ENCODE peak calls at places on chromosomes 6 and 20, in four cellular contexts. I, J, U and F are unnamed samples. For H3K4me1, the result is how much of the 10 kb centered on the place peaks cover.

GRCh38 chr20:433300-433975 is 25.3 kb downstream of the RBCK1 start:
- DNase-seq in I (no peak), J (no peak), U (no peak), F (no peak)

GRCh38 chr6:135909737-135910387 is 58.4 kb downstream of the PDE7B start:
- DNase-seq in I (peak), J (peak), U (peak), F (peak)

GRCh38 chr6:100574836-100575235 is 110.1 kb upstream of the SIM1 start:
- DNase-seq in I (no peak), J (no peak), U (no peak), F (no peak)

GRCh38 chr6:155100087-155100486 is 105.0 kb downstream of the TIAM2 start:
- DNase-seq in I (no peak), J (no peak), U (no peak), F (no peak)

GRCh38 chr6:33144373-33144772 is 47.9 kb downstream of the COL11A2 start:
- DNase-seq in I (no peak), J (no peak), U (no peak), F (no peak)

GRCh38 chr20:46990017-46990810 is 95.6 kb downstream of the EYA2 start:
- DNase-seq in I (no peak), J (no peak), U (no peak), F (peak)

GRCh38 chr6:16230953-16231352 is 7.4 kb upstream of the GMPR start:
- DNase-seq in I (no peak), J (no peak), U (no peak), F (no peak)

GRCh38 chr20:46307139-46307998 is 929 bp downstream of the CDH22 start:
- DNase-seq in I (peak), J (no peak), U (peak), F (peak)

GRCh38 chr6:21598662-21599061 is 5.1 kb downstream of the SOX4 start:
- DNase-seq in I (no peak), J (no peak), U (no peak), F (no peak)

GRCh38 chr20:45919536-45919933 is 7.6 kb upstream of the PLTP start:
- DNase-seq in I (no peak), J (no peak), U (no peak), F (no peak)

GRCh38 chr20:34907616-34908469 is 31.4 kb downstream of the ACSS2 start:
- DNase-seq in I (peak), J (peak), U (peak), F (peak)

GRCh38 chr6:106626485-106626884 is 2.8 kb downstream of the RTN4IP1 start:
- DNase-seq in I (no peak), J (no peak), U (no peak), F (no peak)

GRCh38 chr6:116543149-116543548 is 2.3 kb downstream of the TRAPPC3L start:
- DNase-seq in I (no peak), J (no peak), U (no peak), F (no peak)

GRCh38 chr6:29568021-29568420 is 8.5 kb upstream of the UBD start:
- DNase-seq in I (no peak), J (no peak), U (no peak), F (no peak)

GRCh38 chr6:35148167-35148741 is 7.1 kb upstream of the TCP11 start:
- DNase-seq in I (no peak), J (no peak), U (no peak), F (no peak)

GRCh38 chr6:101000334-101000733 is 119.2 kb upstream of the ASCC3 start:
- DNase-seq in I (no peak), J (no peak), U (no peak), F (no peak)

GRCh38 chr6:158174514-158174913 is 6.4 kb downstream of the GTF2H5 start:
- DNase-seq in I (peak), J (no peak), U (no peak), F (no peak)

GRCh38 chr20:5863040-5863811 is 87.1 kb downstream of the TRMT6 start:
- DNase-seq in I (no peak), J (no peak), U (no peak), F (no peak)

GRCh38 chr6:6798430-6798829 is 209.9 kb downstream of the LY86 start:
- DNase-seq in I (no peak), J (no peak), U (no peak), F (no peak)

GRCh38 chr6:36380166-36380565 is 7.3 kb downstream of the ETV7 start:
- DNase-seq in I (no peak), J (no peak), U (no peak), F (no peak)

GRCh38 chr6:74551896-74552295 is 654.0 kb downstream of the COL12A1 start:
- DNase-seq in I (no peak), J (no peak), U (no peak), F (no peak)

GRCh38 chr6:90764001-90764400 is 177.1 kb upstream of the MAP3K7 start:
- DNase-seq in I (no peak), J (no peak), U (no peak), F (no peak)

GRCh38 chr6:111844921-111845320 is 28.3 kb downstream of the FYN start:
- DNase-seq in I (no peak), J (no peak), U (peak), F (no peak)

GRCh38 chr6:98833101-98834059 is 994 bp upstream of the POU3F2 start:
- DNase-seq in I (peak), J (no peak), U (no peak), F (no peak)

GRCh38 chr6:146543940-146544661 is 468 bp downstream of the RAB32 start:
- DNase-seq in I (no peak), J (no peak), U (peak), F (peak)

GRCh38 chr6:162056745-162057144 is 670.8 kb downstream of the PRKN start:
- DNase-seq in I (no peak), J (no peak), U (peak), F (no peak)

GRCh38 chr20:6074145-6074561 is 20.3 kb upstream of the LRRN4 start:
- DNase-seq in I (peak), J (no peak), U (peak), F (no peak)

GRCh38 chr20:35883778-35884540 is 70.3 kb downstream of the SCAND1 start:
- DNase-seq in I (peak), J (peak), U (peak), F (peak)

GRCh38 chr20:24995741-24996448 is 3.3 kb upstream of the APMAP start:
- DNase-seq in I (no peak), J (no peak), U (no peak), F (no peak)

GRCh38 chr20:34922654-34923381 is 32.8 kb downstream of the GSS start:
- DNase-seq in I (no peak), J (no peak), U (peak), F (no peak)

GRCh38 chr6:34295721-34296120 is 46.9 kb upstream of the SMIM29 start:
- DNase-seq in I (no peak), J (no peak), U (no peak), F (no peak)

GRCh38 chr6:157150076-157150475 is 173.2 kb downstream of the TMEM242 start:
- DNase-seq in I (no peak), J (no peak), U (no peak), F (no peak)

GRCh38 chr20:25230177-25230831 is 17.6 kb upstream of the PYGB start:
- DNase-seq in I (no peak), J (no peak), U (no peak), F (no peak)

GRCh38 chr6:111776236-111777189 is 96.7 kb downstream of the FYN start:
- DNase-seq in I (no peak), J (no peak), U (no peak), F (no peak)

DNA sequence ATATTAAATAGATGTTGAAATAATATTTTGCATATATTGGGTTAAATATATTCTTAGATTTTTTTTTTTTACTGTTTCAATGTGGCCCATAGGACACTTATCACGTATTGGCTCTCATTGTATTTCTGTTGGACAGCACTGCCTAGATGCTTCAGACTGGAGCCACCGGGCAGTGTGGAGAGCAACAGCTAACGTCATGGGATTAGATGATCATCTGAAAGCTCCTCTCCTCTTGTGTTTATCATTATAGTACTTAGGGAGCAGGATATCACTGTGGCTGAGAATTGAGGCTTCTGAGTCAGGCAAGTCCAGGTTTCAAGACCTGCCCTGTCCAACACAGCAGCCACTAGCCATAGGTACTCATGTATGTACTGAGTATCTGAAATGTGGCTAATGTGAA is 87.4 kb downstream of the ZHX3 start:
- DNase-seq in I (no peak), J (no peak), U (no peak), F (no peak)
- H3K4me1 ChIP-seq in I (under half), J (under half), U (under half), F (under half)

DNA sequence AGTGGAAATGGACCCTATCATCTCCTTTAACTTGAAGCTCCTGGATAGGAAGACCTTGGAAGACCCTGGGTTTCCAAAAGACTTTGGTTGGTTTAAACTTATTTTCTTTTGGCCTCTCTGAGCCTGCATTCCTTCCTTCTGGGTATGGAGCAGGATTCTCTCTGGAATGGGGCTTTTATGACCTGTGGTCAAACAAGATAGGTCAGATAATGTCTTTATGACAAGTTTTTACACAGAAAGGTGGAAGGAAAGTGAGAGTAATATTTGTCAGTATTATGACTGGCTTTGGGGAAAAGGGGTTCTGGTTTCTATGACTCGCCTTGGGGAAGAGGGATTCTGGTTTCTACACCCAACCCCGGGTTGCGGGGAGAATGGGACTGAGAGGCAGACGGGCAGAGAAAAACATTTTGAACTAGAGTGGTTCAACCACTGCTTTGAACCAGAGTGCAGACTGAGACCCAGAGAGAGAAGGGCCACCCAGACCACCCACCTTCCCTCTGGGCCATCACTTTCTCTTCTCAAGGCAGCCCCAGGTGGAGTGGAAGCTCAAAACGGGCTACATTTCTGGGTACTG is 37.6 kb upstream of the KCNK5 start:
- DNase-seq in I (no peak), J (no peak), U (no peak), F (no peak)
- TF ChIP-seq ELF1 in I (no peak), J (no peak), U (no peak), F (no peak)

DNA sequence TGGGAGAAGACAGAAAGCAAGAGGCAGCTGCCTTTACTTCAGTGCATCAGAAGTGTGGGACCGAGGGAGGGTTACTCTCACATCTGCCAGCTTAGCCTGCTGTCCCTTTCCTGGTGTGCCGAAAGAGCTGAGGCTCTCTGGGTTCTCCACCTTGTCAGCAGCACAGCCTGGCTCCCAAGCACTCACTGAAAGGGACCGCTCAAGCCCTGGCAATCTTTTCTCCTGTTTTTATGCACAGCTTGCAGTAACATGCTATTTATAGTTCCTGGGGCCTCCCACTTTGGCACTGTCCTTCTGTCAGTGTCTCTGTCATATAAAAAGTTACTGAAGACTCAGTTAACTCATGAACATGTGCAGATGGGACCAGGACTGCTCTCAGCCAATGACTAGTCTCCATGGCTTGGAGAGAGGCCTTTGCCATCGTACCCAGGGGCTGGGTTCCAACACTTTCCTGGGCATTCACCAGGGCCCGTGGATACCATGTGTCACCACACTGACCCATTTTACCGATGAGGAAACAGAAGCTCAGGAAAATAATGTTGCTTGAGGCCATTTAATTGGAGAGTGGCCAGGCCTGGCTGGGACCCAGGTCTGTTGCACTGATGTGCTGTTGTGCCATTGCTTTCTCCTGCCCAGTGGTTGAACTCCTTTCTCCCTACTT is 46.2 kb downstream of the PANK2 start:
- DNase-seq in I (no peak), J (no peak), U (no peak), F (no peak)
- H3K4me1 ChIP-seq in I (under half), J (under half), U (under half), F (under half)

GRCh38 chr6:163496205-163496604 is 81.7 kb downstream of the QKI start:
- DNase-seq in I (no peak), J (no peak), U (no peak), F (no peak)

GRCh38 chr6:163489584-163489983 is 75.1 kb downstream of the QKI start:
- DNase-seq in I (no peak), J (no peak), U (no peak), F (no peak)

GRCh38 chr6:163494279-163494727 is 79.8 kb downstream of the QKI start:
- DNase-seq in I (no peak), J (peak), U (no peak), F (no peak)

GRCh38 chr6:163491901-163492300 is 77.4 kb downstream of the QKI start:
- DNase-seq in I (no peak), J (no peak), U (no peak), F (no peak)

GRCh38 chr6:163490826-163491577 is 76.5 kb downstream of the QKI start:
- DNase-seq in I (no peak), J (no peak), U (no peak), F (no peak)
- TF ChIP-seq ELF1 in I (no peak), J (no peak), U (no peak), F (no peak)

GRCh38 chr20:21515300-21516179 is 1.7 kb upstream of the NKX2-2 start:
- DNase-seq in I (peak), J (no peak), U (no peak), F (no peak)
- H3K4me1 ChIP-seq in I (under half), J (under half), U (under half), F (under half)

GRCh38 chr6:10425973-10426780 is 11.3 kb upstream of the TFAP2A start:
- DNase-seq in I (peak), J (no peak), U (peak), F (no peak)
- TF ChIP-seq ELF1 in I (no peak), J (no peak), U (peak), F (no peak)

DNA sequence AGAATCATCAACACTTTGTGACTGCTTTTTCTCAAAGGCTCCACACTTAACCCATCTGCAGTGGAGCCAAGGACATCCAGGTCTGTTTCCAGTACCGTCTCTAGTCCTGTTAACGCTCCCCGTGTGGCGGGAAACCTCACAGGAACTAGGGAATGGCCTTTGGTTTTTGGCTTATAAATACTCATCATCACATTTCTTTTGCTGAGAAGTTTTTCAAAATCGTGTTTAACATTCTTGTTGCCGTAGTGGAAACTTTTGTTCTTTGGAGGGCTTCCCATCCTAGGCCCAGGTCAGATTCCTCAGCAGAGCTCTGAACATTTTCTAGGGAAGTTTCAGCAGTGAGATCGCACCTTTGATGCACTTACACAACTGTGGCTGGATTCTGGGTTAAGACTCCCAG is 24.6 kb downstream of the DAAM2 start:
- DNase-seq in I (no peak), J (no peak), U (no peak), F (no peak)
- H3K4me1 ChIP-seq in I (under half), J (under half), U (under half), F (under half)

GRCh38 chr6:2770171-2770570 is 5.0 kb downstream of the WRNIP1 start:
- DNase-seq in I (peak), J (no peak), U (no peak), F (peak)
- TF ChIP-seq ELF1 in I (no peak), J (no peak), U (no peak), F (no peak)